ENCODE peak calls at places on chromosomes 1 and 21, in five cellular contexts. T, E, R, L and V are unnamed samples.

GRCh38 chr1:218496561-218496960 is 151.4 kb downstream of the TGFB2 start:
- DNase-seq in T (peak), R (no peak), L (peak), E (peak), V (peak)

GRCh38 chr1:242847390-242847993 is 323.0 kb upstream of the PLD5 start:
- DNase-seq in L (peak), R (no peak), T (no peak), E (no peak), V (no peak)

GRCh38 chr1:14476170-14476955 is 122.1 kb upstream of the KAZN start:
- DNase-seq in E (no peak), T (no peak), R (no peak), L (no peak), V (no peak)

GRCh38 chr1:45647248-45648021 is 23.6 kb upstream of the CCDC17 start:
- DNase-seq in R (peak), E (no peak), T (no peak), L (no peak), V (no peak)

GRCh38 chr1:93653656-93654055 is 28.0 kb downstream of the BCAR3 start:
- DNase-seq in E (no peak), R (no peak), T (no peak), L (no peak), V (no peak)

GRCh38 chr1:170714163-170714562 is 50.2 kb downstream of the PRRX1 start:
- DNase-seq in L (no peak), R (no peak), T (no peak), E (peak), V (no peak)

GRCh38 chr1:111743679-111744101 is 4.5 kb upstream of the INKA2 start:
- DNase-seq in T (no peak), R (no peak), L (peak), E (no peak), V (no peak)

GRCh38 chr1:100868364-100868995 is 26.2 kb downstream of the EXTL2 start:
- DNase-seq in T (no peak), E (peak), R (no peak), L (peak), V (no peak)

GRCh38 chr1:918353-918752 is 5.4 kb upstream of the SAMD11 start:
- DNase-seq in E (no peak), R (no peak), L (no peak), T (no peak), V (no peak)

GRCh38 chr1:1167416-1168155 is 6.1 kb upstream of the TTLL10 start:
- DNase-seq in L (no peak), E (no peak), R (peak), T (no peak), V (no peak)

GRCh38 chr1:84869750-84870149 is 23.3 kb downstream of the LPAR3 start:
- DNase-seq in R (no peak), L (no peak), T (no peak), E (peak), V (no peak)

GRCh38 chr1:11918779-11919519 is 7.3 kb downstream of the KIAA2013 start:
- DNase-seq in E (peak), L (peak), T (no peak), R (no peak), V (peak)

GRCh38 chr1:189607477-189608096 is 870.1 kb downstream of the BRINP3 start:
- DNase-seq in T (no peak), E (no peak), R (no peak), L (no peak), V (no peak)

GRCh38 chr1:22636369-22636768 is at the start of gene C1QA:
- DNase-seq in E (no peak), T (no peak), R (peak), L (no peak), V (no peak)

GRCh38 chr1:56409112-56409691 is 170.2 kb downstream of the PLPP3 start:
- DNase-seq in T (no peak), L (no peak), R (peak), E (no peak), V (no peak)
- TF ChIP-seq CTCF in T (peak), L (peak), R (peak), E (no peak), V (peak)

GRCh38 chr1:239383714-239384113 is 2.7 kb upstream of the CHRM3 start:
- DNase-seq in R (no peak), T (no peak), L (no peak), E (no peak), V (no peak)

GRCh38 chr1:239388578-239388977 is 2.2 kb downstream of the CHRM3 start:
- DNase-seq in E (no peak), T (no peak), L (no peak), R (no peak), V (no peak)

GRCh38 chr1:239387304-239388231 is 1.2 kb downstream of the CHRM3 start:
- DNase-seq in R (peak), T (peak), E (no peak), L (peak), V (no peak)

GRCh38 chr1:239389703-239390102 is 3.3 kb downstream of the CHRM3 start:
- DNase-seq in T (no peak), L (no peak), E (no peak), R (no peak), V (no peak)

DNA sequence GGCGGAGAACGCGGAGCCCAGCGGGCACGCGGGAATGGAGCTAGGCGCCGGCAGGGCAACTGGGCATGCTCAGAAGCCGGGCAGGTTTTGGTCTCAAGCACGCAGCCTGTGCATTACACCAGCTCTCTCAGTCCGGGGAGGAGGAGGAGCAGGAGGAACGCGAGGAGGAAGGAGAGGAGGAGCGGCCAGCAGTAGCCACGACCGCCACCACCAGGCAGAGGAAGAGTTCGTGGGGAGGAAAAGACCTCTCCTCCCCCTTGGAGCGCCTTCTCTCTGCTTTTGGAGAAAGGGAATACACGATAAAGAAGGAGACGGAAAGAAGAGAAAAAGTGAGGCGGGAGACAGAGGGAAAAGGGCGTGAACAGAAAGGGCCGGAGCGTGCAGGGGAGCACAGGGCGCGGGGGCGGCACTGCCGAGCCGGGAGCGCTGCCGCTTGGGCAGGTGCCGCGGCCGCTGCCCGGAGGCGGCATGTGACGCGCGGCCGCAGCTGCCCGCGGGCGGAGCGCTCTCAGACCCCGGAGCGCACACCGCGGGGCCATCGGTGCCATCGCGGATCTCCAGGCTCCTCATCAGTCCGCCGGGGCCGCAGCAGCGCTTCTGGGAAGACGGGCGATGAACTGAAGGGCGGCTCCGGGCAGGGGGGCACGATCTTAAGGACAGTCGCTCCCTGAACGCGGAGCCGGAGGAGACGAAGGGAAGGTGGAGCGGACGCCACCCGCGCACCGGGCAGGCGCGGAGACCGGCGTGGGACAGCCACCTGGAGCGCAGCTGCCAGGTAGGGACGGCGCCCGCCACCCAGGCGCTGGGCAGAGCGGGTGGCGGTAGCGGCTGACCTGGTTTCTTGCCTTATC is at the start of gene CHRM3:
- DNase-seq in R (peak), T (peak), E (peak), L (peak), V (peak)
- TF ChIP-seq CTCF in R (no peak), T (no peak), E (peak), L (no peak), V (peak)

GRCh38 chr1:155648207-155649147 is 38.5 kb downstream of the MSTO1 start:
- DNase-seq in E (peak), L (peak), R (peak), T (peak), V (peak)
- TF ChIP-seq CTCF in E (peak), L (peak), R (no peak), T (peak), V (peak)

DNA sequence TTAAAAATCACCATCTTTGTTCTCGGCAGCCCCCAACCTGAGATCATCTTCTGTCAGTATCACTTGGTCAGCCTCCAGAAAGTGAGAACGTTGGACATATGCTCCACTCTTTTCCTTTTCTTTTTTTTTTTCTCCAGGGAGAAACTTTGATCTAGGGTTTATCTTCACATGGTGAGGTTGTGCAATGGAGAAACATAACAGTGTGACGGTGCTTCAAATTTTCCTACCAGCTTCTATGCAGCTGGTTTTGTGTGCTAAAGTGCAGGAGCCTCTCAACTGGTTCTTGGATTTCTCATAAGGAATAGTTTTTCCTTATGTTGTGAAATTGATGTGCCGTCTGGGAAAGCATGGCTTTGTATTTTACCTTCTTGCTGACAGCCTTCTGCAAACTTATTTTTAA is 1202.9 kb downstream of the NCAM2 start:
- DNase-seq in L (peak), E (no peak), R (no peak), T (no peak), V (no peak)
- TF ChIP-seq CTCF in L (no peak), E (no peak), R (no peak), T (no peak), V (no peak)

DNA sequence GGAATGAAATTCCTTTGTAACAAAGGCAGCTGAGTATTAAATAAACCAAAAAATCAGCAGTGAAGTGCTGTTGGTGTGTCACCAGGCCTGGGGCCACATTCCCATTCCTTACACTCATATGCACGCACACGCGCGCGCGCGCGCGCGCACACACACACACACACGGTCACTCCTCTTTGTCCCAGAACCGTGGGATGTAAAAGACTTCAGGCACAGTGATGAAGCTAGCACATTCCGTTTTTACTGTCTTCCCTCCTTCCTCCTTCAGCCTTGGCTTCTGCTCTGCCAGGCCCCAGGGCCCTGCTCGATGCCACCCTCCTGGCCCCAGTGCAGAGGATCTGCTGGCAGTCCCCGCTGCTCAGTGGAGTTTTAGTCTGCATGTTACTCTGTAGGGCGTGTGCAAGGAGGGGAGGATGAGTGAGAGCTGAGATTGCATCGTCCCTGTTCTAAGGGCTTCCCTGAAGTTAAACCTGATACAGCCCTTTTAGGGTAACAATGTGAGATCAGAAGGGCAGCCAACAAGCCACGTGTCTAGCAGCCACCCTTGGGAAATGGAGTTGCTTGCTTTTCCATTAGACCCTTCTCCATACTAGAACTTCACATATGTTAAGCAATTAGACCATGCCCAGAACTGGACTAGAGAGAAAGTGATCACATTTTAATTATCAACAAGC is 71.7 kb upstream of the WDR26 start:
- DNase-seq in E (no peak), R (no peak), L (no peak), T (no peak), V (no peak)
- TF ChIP-seq CTCF in E (no peak), R (no peak), L (no peak), T (no peak), V (no peak)

DNA sequence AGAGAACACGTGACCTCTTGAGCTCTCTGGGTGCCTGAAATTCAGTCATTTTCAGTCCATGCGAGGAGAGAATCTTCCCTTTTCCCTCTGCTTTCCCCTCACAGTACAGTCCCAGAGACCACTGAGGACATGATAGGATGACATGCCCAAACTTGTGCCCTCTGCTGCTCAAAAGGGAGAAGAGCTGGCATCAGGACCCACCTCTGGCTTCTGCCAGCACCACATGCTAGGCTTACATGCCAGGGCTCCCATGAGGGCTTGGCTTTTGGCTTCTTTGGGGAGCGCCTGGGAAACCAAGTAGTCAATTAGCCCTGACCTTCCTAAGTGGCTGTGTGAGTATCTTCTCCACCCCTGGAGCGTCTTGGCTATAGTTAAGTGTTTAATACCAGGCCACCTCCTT is 13.8 kb upstream of the KCNQ4 start:
- DNase-seq in T (no peak), R (no peak), L (no peak), E (no peak), V (no peak)
- TF ChIP-seq CTCF in T (peak), R (no peak), L (peak), E (peak), V (peak)

DNA sequence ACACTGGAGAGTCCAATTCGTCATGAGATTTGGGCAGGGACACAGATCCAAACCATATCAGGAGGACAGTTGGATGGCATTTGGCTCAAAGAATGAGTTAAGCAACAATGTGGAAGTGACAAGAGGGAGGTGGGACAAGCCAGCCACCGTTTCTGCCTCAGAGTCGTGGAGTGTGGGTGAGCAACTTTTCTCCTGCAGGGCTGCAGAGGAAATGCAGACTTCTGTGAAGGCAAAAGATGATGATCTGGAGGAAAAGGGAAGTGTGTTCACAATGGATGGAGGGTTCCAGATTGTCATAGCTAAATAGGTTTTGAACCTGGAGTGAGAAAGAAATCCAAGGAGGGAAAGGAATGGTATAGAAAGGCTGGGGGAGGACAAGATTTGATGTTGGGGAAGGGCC is 16.4 kb upstream of the KANK4 start:
- DNase-seq in R (no peak), L (no peak), T (no peak), E (no peak), V (no peak)
- TF ChIP-seq CTCF in R (no peak), L (no peak), T (no peak), E (no peak), V (no peak)